ENCODE peak calls at places on chromosomes 12 and 14, in nine cellular contexts. B is H7; J is HS-5; P is lower leg skin; E is kidney glomerular epithelial cell; K is stimulated activated naive B cell treated with anti-CD40 and anti-IgM and Interleukin-4, amounts not matched to agents 10 μg/mL and 1 μg/mL and 100 μg/mL, for 72 hours; Q is activated T-helper 2 cell treated with anti-CD3 and anti-CD28 coated beads, Interferon-gamma antibody, Interleukin-2, Interleukin-4, amounts not matched to agents 10 μg/mL and 5 μg/mL and 100 μg/mL, durations not matched to agents 14 hours and 24 hours and 36 hours; O is skeletal muscle cell; H is stimulated activated CD4-positive, alpha-beta T cell treated with anti-CD3 and anti-CD28 coated beads, TNF-alpha, amount 100 ng/mL, for 48 hours. N is an unnamed sample.

GRCh38 chr12:131737485-131737827 is 26.6 kb downstream of the SFSWAP start:
- DNase-seq in B (peak), E (no peak), Q (no peak), H (no peak), K (no peak), O (no peak), P (no peak), J (no peak), N (no peak)

GRCh38 chr14:103522028-103522581 is 525 bp downstream of the CKB start:
- DNase-seq in E (no peak), K (no peak), B (peak), O (no peak), P (peak), H (no peak), J (no peak), Q (no peak), N (peak)

GRCh38 chr12:31317471-31318397 is 8.2 kb downstream of the SINHCAF start:
- DNase-seq in O (no peak), H (no peak), K (no peak), J (no peak), P (no peak), E (peak), Q (no peak), B (no peak), N (peak)

GRCh38 chr12:127729381-127729780 is 537.6 kb upstream of the TMEM132C start:
- DNase-seq in B (no peak), O (peak), K (no peak), E (no peak), H (no peak), J (no peak), Q (no peak), P (no peak), N (peak)

GRCh38 chr12:78951746-78952532 is 87.4 kb downstream of the SYT1 start:
- DNase-seq in H (no peak), E (no peak), Q (no peak), B (no peak), P (no peak), K (no peak), O (no peak), J (no peak), N (no peak)

GRCh38 chr14:103545915-103546650 is 16.4 kb downstream of the BAG5 start:
- DNase-seq in J (no peak), B (peak), Q (no peak), H (no peak), O (no peak), K (no peak), E (no peak), P (no peak), N (no peak)

GRCh38 chr12:119156401-119156800 is 22.3 kb upstream of the HSPB8 start:
- DNase-seq in B (peak), O (no peak), J (no peak), E (no peak), H (no peak), Q (no peak), K (no peak), P (no peak), N (no peak)

GRCh38 chr12:58346032-58346632 is 404.8 kb downstream of the ATP23 start:
- DNase-seq in Q (no peak), J (no peak), P (no peak), E (peak), B (peak), K (no peak), O (no peak), H (no peak), N (peak)